ENCODE peak calls at places on chromosomes 6 and 20, in six cellular contexts. B is neural crest cell, N is HS-5, F is neuronal stem cell, W is right lobe of liver, M is mesenchymal stem cell. A is an unnamed sample.

GRCh38 chr20:39146394-39146793 is 184.2 kb downstream of the DHX35 start:
- DNase-seq in F (no peak), N (no peak), B (no peak), W (no peak), M (no peak), A (peak)

GRCh38 chr6:113690255-113690956 is 166.7 kb upstream of the MARCKS start:
- DNase-seq in F (no peak), M (peak), N (peak), B (no peak), W (no peak), A (no peak)

GRCh38 chr6:28977351-28978136 is 27.6 kb downstream of the ZNF311 start:
- DNase-seq in F (no peak), M (peak), N (peak), W (no peak), B (no peak), A (no peak)

GRCh38 chr6:21360353-21360752 is 233.2 kb upstream of the SOX4 start:
- DNase-seq in B (no peak), F (no peak), M (no peak), N (no peak), W (no peak), A (no peak)

GRCh38 chr20:3933126-3933684 is 44.0 kb downstream of the PANK2 start:
- DNase-seq in M (no peak), N (no peak), F (no peak), B (no peak), W (no peak), A (no peak)

GRCh38 chr20:43938932-43939761 is 24.5 kb downstream of the TOX2 start:
- DNase-seq in W (no peak), N (peak), B (no peak), F (no peak), M (peak), A (no peak)

GRCh38 chr20:47432251-47433210 is 69.2 kb upstream of the NCOA3 start:
- DNase-seq in F (no peak), N (peak), B (no peak), M (no peak), W (peak), A (no peak)

GRCh38 chr6:110517601-110518280 is 41.3 kb upstream of the SLC22A16 start:
- DNase-seq in N (no peak), W (no peak), B (no peak), M (no peak), F (no peak), A (no peak)

GRCh38 chr20:47054945-47055344 is 160.3 kb downstream of the EYA2 start:
- DNase-seq in W (no peak), F (no peak), B (no peak), N (no peak), M (no peak), A (no peak)

GRCh38 chr6:55836481-55836880 is 38.9 kb downstream of the BMP5 start:
- DNase-seq in N (no peak), F (no peak), M (no peak), B (no peak), W (no peak), A (no peak)

GRCh38 chr6:4902363-4902762 is 101.5 kb downstream of the RPP40 start:
- DNase-seq in N (no peak), F (no peak), W (no peak), B (no peak), M (no peak), A (no peak)

GRCh38 chr20:60132827-60133549 is 174.8 kb downstream of the CDH26 start:
- DNase-seq in M (no peak), N (no peak), B (no peak), F (no peak), W (no peak), A (no peak)

GRCh38 chr6:66717786-66718185 is 1010.8 kb upstream of the EYS start:
- DNase-seq in F (peak), B (no peak), M (no peak), N (no peak), W (no peak), A (no peak)

GRCh38 chr6:158536084-158536890 is 23.6 kb upstream of the TMEM181 start:
- DNase-seq in N (no peak), B (peak), F (peak), W (peak), M (peak), A (peak)

GRCh38 chr6:148523051-148523450 is 180.4 kb downstream of the SASH1 start:
- DNase-seq in M (peak), W (no peak), N (peak), B (no peak), F (no peak), A (no peak)